ENCODE peak calls at places on chromosome 14, in five cellular contexts. A is Karpas-422, Z is IMR-90, S is K562, K is PC-3. J is an unnamed sample.

GRCh38 chr14:53670701-53671100 is 285.9 kb downstream of the BMP4 start:
- DNase-seq in A (no peak), Z (peak; percentile 89), S (no peak), K (peak; percentile 67), J (no peak)

GRCh38 chr14:89368490-89369477 is 48.2 kb downstream of the FOXN3 start:
- DNase-seq in A (no peak), Z (no peak), S (no peak), K (no peak), J (no peak)

GRCh38 chr14:36662543-36663403 is 1.1 kb downstream of the PAX9 start:
- DNase-seq in A (no peak), Z (no peak), S (peak; percentile 14), K (peak; percentile 69), J (peak; percentile 73)

GRCh38 chr14:90398315-90398811 is 1.5 kb downstream of the CALM1 start:
- DNase-seq in A (peak; percentile 85), Z (no peak), S (no peak), K (peak; percentile 35), J (peak; percentile 61)

GRCh38 chr14:42683690-42684089 is 1077.0 kb downstream of the LRFN5 start:
- DNase-seq in A (no peak), Z (peak; percentile 2), S (no peak), K (peak; percentile 19), J (no peak)

GRCh38 chr14:87916886-87917275 is 76.1 kb downstream of the GALC start:
- DNase-seq in A (no peak), Z (no peak), S (no peak), K (no peak), J (no peak)

GRCh38 chr14:57008534-57008933 is 198.3 kb upstream of the OTX2 start:
- DNase-seq in A (no peak), Z (no peak), S (no peak), K (no peak), J (peak; percentile 46)

GRCh38 chr14:73726025-73726961 is 12.1 kb upstream of the PNMA1 start:
- DNase-seq in A (no peak), Z (no peak), S (peak; percentile 33), K (no peak), J (no peak)

GRCh38 chr14:99524091-99524661 is 43.0 kb downstream of the CCNK start:
- DNase-seq in A (no peak), Z (no peak), S (no peak), K (peak; percentile 22), J (no peak)

GRCh38 chr14:62662811-62663477 is 382.3 kb downstream of the KCNH5 start:
- DNase-seq in A (no peak), Z (peak; percentile 4), S (no peak), K (no peak), J (peak; percentile 55)

GRCh38 chr14:33569844-33570716 is 380.8 kb downstream of the EGLN3 start:
- DNase-seq in A (peak; percentile 68), Z (no peak), S (no peak), K (peak; percentile 73), J (no peak)

GRCh38 chr14:99424306-99424877 is 56.3 kb downstream of the SETD3 start:
- DNase-seq in A (no peak), Z (no peak), S (no peak), K (no peak), J (no peak)

GRCh38 chr14:37142835-37143499 is 29.4 kb downstream of the SLC25A21 start:
- DNase-seq in A (peak; percentile 43), Z (peak; percentile 72), S (no peak), K (peak; percentile 90), J (peak; percentile 8)

GRCh38 chr14:90976076-90976475 is 84.4 kb downstream of the RPS6KA5 start:
- DNase-seq in A (no peak), Z (no peak), S (no peak), K (no peak), J (no peak)

GRCh38 chr14:74952195-74952665 is 3.2 kb downstream of the PGF start:
- DNase-seq in A (no peak), Z (no peak), S (no peak), K (no peak), J (no peak)

GRCh38 chr14:94054936-94055335 is 26.1 kb downstream of the DDX24 start:
- DNase-seq in A (no peak), Z (no peak), S (no peak), K (no peak), J (no peak)
- H3K9ac ChIP-seq in A (no peak overlapping the region), Z (no peak overlapping the region), S (no peak overlapping the region), K (no peak overlapping the region), J (no peak overlapping the region)

GRCh38 chr14:104149617-104150141 is 11.3 kb downstream of the KIF26A start:
- DNase-seq in A (no peak), Z (no peak), S (no peak), K (no peak), J (peak; percentile 87)

GRCh38 chr14:104149278-104149595 is 10.8 kb downstream of the KIF26A start:
- DNase-seq in A (no peak), Z (no peak), S (no peak), K (no peak), J (no peak)

GRCh38 chr14:104150201-104151027 is 12.0 kb downstream of the KIF26A start:
- DNase-seq in A (no peak), Z (no peak), S (peak; percentile 24), K (no peak), J (peak; percentile 89)

GRCh38 chr14:104147346-104148125 is 9.1 kb downstream of the KIF26A start:
- DNase-seq in A (no peak), Z (no peak), S (no peak), K (no peak), J (no peak)

DNA sequence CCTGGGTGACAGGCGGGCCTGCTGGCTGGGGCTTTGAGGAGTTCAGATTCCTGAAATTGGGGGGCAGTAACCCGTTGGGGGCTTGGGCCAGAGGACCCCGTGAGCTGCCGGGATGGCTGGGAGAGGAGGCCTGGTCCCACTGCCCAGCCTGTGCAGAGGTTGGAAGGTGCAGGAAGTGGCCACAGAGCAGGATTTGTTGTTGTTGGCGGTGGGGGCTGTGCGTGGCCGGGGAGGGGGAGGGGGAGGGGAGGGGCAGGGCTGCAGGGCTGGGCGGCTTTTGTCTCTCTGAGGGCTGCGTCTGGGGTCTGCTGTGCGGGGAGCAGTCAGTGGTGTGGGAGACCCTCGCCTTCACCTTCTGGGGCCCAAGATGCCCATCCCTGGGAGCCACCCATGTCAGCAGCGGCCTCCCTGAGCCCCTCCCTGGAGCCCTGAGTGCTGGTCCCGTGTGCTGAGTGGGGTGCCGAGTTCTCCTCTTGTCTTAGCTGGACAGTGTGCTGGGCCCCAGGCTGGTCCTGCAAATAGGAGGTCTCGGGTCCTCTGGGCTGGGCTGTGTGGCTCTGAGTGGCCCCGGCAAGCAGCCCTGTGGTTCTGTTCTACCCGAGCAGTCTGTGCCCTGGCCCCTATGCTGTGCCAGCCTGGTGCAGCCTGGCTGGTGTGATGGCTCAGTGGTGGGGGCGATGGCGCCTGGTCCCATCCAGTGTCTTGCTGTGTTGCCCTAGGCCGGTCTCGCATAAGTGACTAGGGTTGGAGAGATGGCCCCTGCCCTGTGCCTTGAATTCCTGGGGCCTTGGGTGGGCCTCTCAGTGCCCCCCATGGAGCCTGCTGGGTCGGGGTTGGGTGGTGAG is 10.3 kb downstream of the KIF26A start:
- DNase-seq in A (no peak), Z (no peak), S (no peak), K (no peak), J (no peak)
- H3K27ac ChIP-seq in A (no peak overlapping the region), Z (no peak overlapping the region), S (no peak overlapping the region), K (no peak overlapping the region), J (peak overlapping the region; percentile 53)

GRCh38 chr14:71029236-71029781 is 122.0 kb downstream of the PCNX1 start:
- DNase-seq in A (no peak), Z (no peak), S (no peak), K (no peak), J (no peak)
- H3K36me3 ChIP-seq in A (peaks cover 6% of the 10 kb centered on the region), Z (peaks cover 20% of the 10 kb centered on the region), S (no peaks in the 10 kb centered on the region), K (no peaks in the 10 kb centered on the region), J (peaks cover 27% of the 10 kb centered on the region)

DNA sequence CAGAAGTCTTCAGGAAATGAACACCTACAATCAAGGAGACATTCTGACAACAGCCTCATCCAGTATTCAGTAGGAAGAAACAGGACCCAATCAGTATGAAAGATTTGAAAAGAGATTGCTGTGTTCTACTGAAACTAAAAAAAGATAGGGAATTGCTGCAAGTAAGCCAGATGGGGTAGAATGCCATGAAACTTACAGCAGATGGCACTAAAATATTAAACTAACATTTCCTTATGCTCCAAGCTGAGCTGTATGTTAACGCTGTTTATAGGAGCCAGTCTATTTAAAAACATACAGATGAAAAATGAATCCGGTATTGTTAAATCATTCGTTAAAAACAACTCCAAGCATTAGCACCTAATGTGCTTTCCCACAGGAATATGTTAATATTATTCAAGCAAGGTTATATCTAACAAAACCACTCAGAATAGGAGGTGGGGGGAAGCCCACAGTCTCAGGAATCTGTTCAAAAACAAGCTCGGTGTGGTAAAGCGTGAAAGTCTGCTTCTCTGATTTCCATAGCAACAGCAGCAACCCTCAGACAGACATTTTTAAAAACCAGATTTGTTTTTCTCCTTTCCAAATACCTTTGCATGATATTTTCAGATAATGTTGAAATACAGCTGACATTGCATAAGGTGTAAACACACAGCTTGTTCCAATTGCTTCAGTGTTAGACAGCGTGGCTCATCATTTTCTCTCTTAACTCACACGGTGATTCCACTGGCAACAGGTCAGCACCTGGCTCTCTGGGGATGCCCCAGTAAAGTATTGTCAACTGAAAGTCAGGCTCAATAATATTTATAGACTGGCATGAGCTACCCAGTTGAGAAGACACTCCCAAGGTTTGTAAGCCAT is 131.4 kb upstream of the CCDC175 start:
- DNase-seq in A (no peak), Z (no peak), S (no peak), K (peak; percentile 33), J (no peak)
- H3K9ac ChIP-seq in A (no peak overlapping the region), Z (no peak overlapping the region), S (no peak overlapping the region), K (no peak overlapping the region), J (no peak overlapping the region)

GRCh38 chr14:105169776-105170655 is 1.4 kb upstream of the JAG2 start:
- DNase-seq in A (no peak), Z (no peak), S (no peak), K (no peak), J (no peak)

GRCh38 chr14:105167303-105168092 is 1.1 kb downstream of the JAG2 start:
- DNase-seq in A (no peak), Z (no peak), S (peak; percentile 74), K (peak; percentile 50), J (peak; percentile 66)

GRCh38 chr14:105168093-105168420 is 519 bp downstream of the JAG2 start:
- DNase-seq in A (no peak), Z (no peak), S (peak; percentile 54), K (no peak), J (no peak)

GRCh38 chr14:105168496-105168978 is at the start of gene JAG2:
- DNase-seq in A (peak; percentile 75), Z (no peak), S (no peak), K (peak; percentile 61), J (peak; percentile 79)

DNA sequence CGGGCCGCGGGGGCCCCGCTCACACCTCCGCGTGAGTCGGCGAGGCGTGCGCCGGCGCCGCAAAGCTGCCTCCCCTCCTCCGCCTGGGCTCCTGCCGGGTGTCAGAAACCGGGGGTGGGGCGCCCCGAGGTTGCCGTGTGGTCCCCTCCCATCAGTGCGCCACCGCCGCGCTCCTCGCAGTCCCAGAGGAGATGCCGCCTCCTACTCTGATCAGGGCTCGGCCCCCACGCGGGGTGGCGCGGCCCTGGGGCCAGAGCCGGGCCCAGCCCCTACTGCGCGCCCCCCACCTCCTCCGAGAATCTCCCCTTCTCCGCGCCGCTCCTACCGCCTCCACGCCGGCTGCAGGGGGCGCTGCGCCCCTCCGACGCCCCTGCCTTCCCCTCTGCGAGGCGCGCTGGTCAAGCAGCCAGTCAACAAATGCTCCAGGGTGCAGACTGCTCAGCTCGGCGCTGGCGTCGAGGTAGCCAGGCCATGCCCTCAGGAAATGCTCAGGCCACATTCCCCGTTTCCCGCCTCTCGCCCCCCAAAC is 467 bp upstream of the JAG2 start:
- DNase-seq in A (peak; percentile 59), Z (no peak), S (peak; percentile 80), K (no peak), J (peak; percentile 76)
- H3K27ac ChIP-seq in A (no peak overlapping the region), Z (no peak overlapping the region), S (no peak overlapping the region), K (no peak overlapping the region), J (no peak overlapping the region)

J was measured in neural progenitor cell.